ENCODE peak calls at places on chromosome 2, in four cellular contexts. P, J, N and Q are unnamed samples.

GRCh38 chr2:1546023-1546591 is 132.8 kb downstream of the TPO start:
- DNase-seq in P (peak), J (peak), N (peak), Q (peak)

GRCh38 chr2:28390241-28390856 is 2.3 kb upstream of the FOSL2 start:
- DNase-seq in P (peak), J (peak), N (no peak), Q (peak)

GRCh38 chr2:183209395-183210028 is 85.3 kb downstream of the NUP35 start:
- DNase-seq in P (no peak), J (no peak), N (no peak), Q (no peak)

GRCh38 chr2:102321954-102322719 is 10.8 kb downstream of the IL1RL1 start:
- DNase-seq in P (no peak), J (no peak), N (no peak), Q (no peak)

GRCh38 chr2:207487650-207488315 is 42.0 kb upstream of the CREB1 start:
- DNase-seq in P (no peak), J (peak), N (peak), Q (no peak)

GRCh38 chr2:66673286-66673685 is 238.4 kb downstream of the MEIS1 start:
- DNase-seq in P (no peak), J (no peak), N (no peak), Q (no peak)

GRCh38 chr2:97754690-97755346 is 41.4 kb downstream of the ZAP70 start:
- DNase-seq in P (no peak), J (no peak), N (no peak), Q (no peak)

GRCh38 chr2:70921839-70922590 is 13.7 kb upstream of the ATP6V1B1 start:
- DNase-seq in P (no peak), J (no peak), N (no peak), Q (no peak)

GRCh38 chr2:49255325-49256023 is 101.2 kb upstream of the FSHR start:
- DNase-seq in P (no peak), J (no peak), N (no peak), Q (no peak)

GRCh38 chr2:99939135-99939534 is 203.3 kb downstream of the AFF3 start:
- DNase-seq in P (no peak), J (no peak), N (no peak), Q (no peak)

GRCh38 chr2:85496481-85496880 is 42.5 kb upstream of the MAT2A start:
- DNase-seq in P (no peak), J (no peak), N (no peak), Q (no peak)

GRCh38 chr2:136060401-136060940 is 57.5 kb downstream of the CXCR4 start:
- DNase-seq in P (no peak), J (no peak), N (no peak), Q (no peak)

GRCh38 chr2:225399509-225399908 is at the start of gene NYAP2:
- DNase-seq in P (no peak), J (no peak), N (no peak), Q (no peak)

GRCh38 chr2:232325324-232326273 is 53.0 kb upstream of the ALPP start:
- DNase-seq in P (peak), J (peak), N (no peak), Q (peak)

GRCh38 chr2:162342841-162343240 is 1.1 kb upstream of the GCA start:
- DNase-seq in P (no peak), J (no peak), N (no peak), Q (no peak)

GRCh38 chr2:134193774-134194173 is 60.1 kb upstream of the MGAT5 start:
- DNase-seq in P (no peak), J (no peak), N (no peak), Q (no peak)

GRCh38 chr2:236997086-236997485 is 88.6 kb upstream of the COPS8 start:
- DNase-seq in P (peak), J (no peak), N (no peak), Q (no peak)

GRCh38 chr2:221467610-221468009 is 104.5 kb downstream of the EPHA4 start:
- DNase-seq in P (no peak), J (peak), N (no peak), Q (no peak)

GRCh38 chr2:28610583-28611201 is 114.8 kb downstream of the PLB1 start:
- DNase-seq in P (no peak), J (peak), N (peak), Q (peak)

GRCh38 chr2:9539530-9539929 is 16.1 kb downstream of the ADAM17 start:
- DNase-seq in P (no peak), J (no peak), N (no peak), Q (no peak)

GRCh38 chr2:224146356-224147160 is 107.5 kb upstream of the SERPINE2 start:
- DNase-seq in P (no peak), J (no peak), N (no peak), Q (no peak)

GRCh38 chr2:141348481-141348880 is 782.3 kb downstream of the LRP1B start:
- DNase-seq in P (no peak), J (no peak), N (no peak), Q (no peak)

GRCh38 chr2:213429516-213429915 is 145.3 kb downstream of the SPAG16 start:
- DNase-seq in P (no peak), J (no peak), N (no peak), Q (no peak)

GRCh38 chr2:240999001-240999791 is 778 bp downstream of the SNED1 start:
- DNase-seq in P (no peak), J (peak), N (no peak), Q (peak)

GRCh38 chr2:68416081-68416675 is 50.9 kb downstream of the FBXO48 start:
- DNase-seq in P (no peak), J (no peak), N (no peak), Q (no peak)

GRCh38 chr2:3807853-3808252 is 104.5 kb downstream of the DCDC2C start:
- DNase-seq in P (no peak), J (no peak), N (no peak), Q (no peak)

GRCh38 chr2:109272461-109272860 is 143.5 kb downstream of the SH3RF3 start:
- DNase-seq in P (no peak), J (no peak), N (no peak), Q (no peak)

GRCh38 chr2:163667064-163667887 is 68.5 kb downstream of the FIGN start:
- DNase-seq in P (no peak), J (peak), N (peak), Q (no peak)

GRCh38 chr2:227164745-227165350 is 424 bp downstream of the COL4A3 start:
- DNase-seq in P (peak), J (peak), N (no peak), Q (peak)

GRCh38 chr2:9770308-9771100 is 72.8 kb upstream of the TAF1B start:
- DNase-seq in P (peak), J (peak), N (no peak), Q (peak)

GRCh38 chr2:239792649-239793010 is 232.5 kb downstream of the NDUFA10 start:
- DNase-seq in P (no peak), J (no peak), N (no peak), Q (no peak)

GRCh38 chr2:127537142-127537541 is 1.7 kb downstream of the MYO7B start:
- DNase-seq in P (no peak), J (no peak), N (no peak), Q (no peak)

GRCh38 chr2:48600204-48600813 is 17.3 kb upstream of the GTF2A1L start:
- DNase-seq in P (peak), J (peak), N (no peak), Q (peak)